ENCODE peak calls at places on chromosomes 13 and 19, in seven cellular contexts. U is astrocyte, S is IMR-90, X is H9, N is PC-3, B is colonic mucosa, K is mammary epithelial cell. A is an unnamed sample.

GRCh38 chr13:100131863-100132574 is 43.1 kb downstream of the PCCA start:
- DNase-seq in S (peak; percentile 96), U (peak; percentile 95), B (no peak), N (peak; percentile 88), K (peak; percentile 89), X (no peak), A (no peak)

GRCh38 chr19:2433854-2434253 is 6.5 kb upstream of the TIMM13 start:
- DNase-seq in U (no peak), B (no peak), K (no peak), N (no peak), X (no peak), S (no peak), A (no peak)

GRCh38 chr19:5665781-5666513 is 14.4 kb downstream of the MICOS13 start:
- DNase-seq in S (peak; percentile 84), K (peak; percentile 48), N (peak; percentile 58), X (no peak), B (no peak), U (peak; percentile 49), A (no peak)

GRCh38 chr13:32255744-32256120 is 59.4 kb downstream of the ZAR1L start:
- DNase-seq in X (no peak), N (peak; percentile 22), S (peak; percentile 76), U (no peak), B (no peak), K (no peak), A (no peak)

GRCh38 chr19:33634361-33635091 is 12.8 kb downstream of the CHST8 start:
- DNase-seq in U (no peak), S (no peak), N (no peak), K (no peak), B (no peak), X (peak; percentile 14), A (no peak)

GRCh38 chr13:60642552-60642951 is 245.5 kb downstream of the TDRD3 start:
- DNase-seq in S (no peak), X (no peak), N (peak; percentile 16), K (no peak), B (no peak), U (no peak), A (no peak)

GRCh38 chr13:26036383-26036782 is 15.4 kb downstream of the SHISA2 start:
- DNase-seq in S (no peak), K (no peak), B (no peak), X (no peak), N (no peak), U (no peak), A (no peak)

GRCh38 chr19:18436651-18437478 is 1.1 kb downstream of the ISYNA1 start:
- DNase-seq in B (peak; percentile 89), X (peak; percentile 93), K (no peak), U (peak; percentile 66), S (peak; percentile 69), N (peak; percentile 38), A (peak; percentile 91)

GRCh38 chr13:34124912-34125311 is 307.0 kb downstream of the RFC3 start:
- DNase-seq in S (no peak), N (peak; percentile 87), B (no peak), U (no peak), K (no peak), X (no peak), A (no peak)

GRCh38 chr19:22610121-22610520 is 24.0 kb upstream of the ZNF492 start:
- DNase-seq in N (no peak), S (no peak), U (no peak), B (no peak), X (no peak), K (no peak), A (no peak)

GRCh38 chr13:26658972-26659371 is 101.5 kb downstream of the WASF3 start:
- DNase-seq in U (no peak), K (no peak), S (no peak), X (no peak), B (no peak), N (no peak), A (no peak)

GRCh38 chr19:52048604-52049493 is at the start of gene ZNF432:
- DNase-seq in S (peak; percentile 91), X (peak; percentile 97), U (peak; percentile 89), N (peak; percentile 94), K (peak; percentile 89), B (peak; percentile 92), A (peak; percentile 90)

GRCh38 chr19:3218037-3218661 is 6.3 kb upstream of the CELF5 start:
- DNase-seq in S (no peak), B (no peak), X (no peak), K (no peak), U (no peak), N (no peak), A (no peak)

GRCh38 chr13:75250526-75251183 is 231.3 kb downstream of the TBC1D4 start:
- DNase-seq in N (no peak), U (peak; percentile 82), X (no peak), K (peak; percentile 53), S (peak; percentile 83), B (no peak), A (no peak)

GRCh38 chr19:2015611-2015950 is at the start of gene BTBD2:
- DNase-seq in K (peak; percentile 44), N (peak; percentile 45), U (peak; percentile 80), S (peak; percentile 84), B (peak; percentile 71), X (no peak), A (peak; percentile 72)

GRCh38 chr13:33931397-33931987 is 113.5 kb downstream of the RFC3 start:
- DNase-seq in K (peak; percentile 43), B (no peak), U (peak; percentile 34), X (no peak), S (peak; percentile 53), N (peak; percentile 75), A (peak; percentile 13)

GRCh38 chr13:111908981-111909380 is 158.0 kb upstream of the SOX1 start:
- DNase-seq in S (no peak), U (no peak), K (no peak), N (no peak), B (peak; percentile 2), X (peak; percentile 15), A (no peak)

GRCh38 chr13:99041788-99042187 is 63.9 kb upstream of the DOCK9 start:
- DNase-seq in B (no peak), X (no peak), U (no peak), S (no peak), K (no peak), N (no peak), A (no peak)

GRCh38 chr13:31862828-31863227 is 123.5 kb downstream of the RXFP2 start:
- DNase-seq in S (no peak), N (no peak), K (no peak), X (no peak), U (no peak), B (no peak), A (no peak)

DNA sequence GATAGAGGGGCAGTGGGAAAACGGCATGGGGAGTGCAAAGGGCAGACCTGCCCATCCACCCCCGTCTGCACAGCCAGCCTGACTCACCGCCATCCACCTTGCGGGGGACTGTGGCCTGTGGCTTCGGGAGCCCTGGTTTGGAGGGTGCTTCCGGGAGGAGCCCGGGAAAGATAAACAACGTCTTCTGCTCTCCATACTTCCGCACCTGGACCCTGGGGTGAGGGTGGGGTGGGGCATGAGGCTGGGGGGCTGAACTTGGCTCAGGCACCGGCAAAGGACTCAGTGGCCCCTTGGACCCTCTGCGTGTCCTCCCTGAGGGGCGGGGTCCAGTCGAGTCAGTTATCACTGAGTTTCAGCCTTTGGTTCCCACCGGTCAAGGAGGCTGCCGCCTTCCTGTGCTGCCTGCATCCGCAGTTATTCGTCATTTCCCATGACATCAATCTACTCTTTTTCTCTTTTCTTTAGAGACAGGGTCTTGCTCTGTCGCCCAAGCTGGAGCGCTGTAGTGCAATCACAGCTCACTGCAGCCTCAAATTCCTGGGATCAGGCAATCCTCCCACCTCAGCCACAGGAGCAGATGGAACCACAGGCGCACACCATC is 3.2 kb downstream of the GPR108 start:
- DNase-seq in X (no peak), N (no peak), S (no peak), U (no peak), B (no peak), K (no peak), A (no peak)
- TF ChIP-seq CTCF in X (no peak), N (no peak), S (no peak), U (no peak), B (no peak), K (no peak), A (no peak)

DNA sequence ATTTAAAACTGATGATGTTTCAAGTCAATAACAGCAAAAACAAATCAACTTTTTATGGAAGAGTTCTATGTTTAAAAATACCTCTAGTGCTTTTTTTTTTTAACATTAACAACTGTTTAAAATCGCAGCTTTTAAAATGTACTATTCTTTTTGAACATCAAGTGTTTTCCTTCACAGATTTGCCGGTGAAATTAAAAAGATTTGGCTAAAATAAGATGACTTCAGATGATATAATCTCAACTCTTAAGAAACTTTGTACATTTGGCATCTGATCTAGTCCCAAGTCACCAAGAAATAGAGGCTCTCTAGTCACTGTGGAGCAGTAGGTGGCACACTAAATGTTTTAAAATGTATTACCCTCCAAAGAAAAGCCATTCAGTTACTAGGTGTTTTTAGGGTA is 5.0 kb downstream of the POU4F1 start:
- DNase-seq in U (no peak), N (no peak), S (no peak), K (no peak), B (no peak), X (no peak), A (no peak)
- H3K27me3 ChIP-seq in U (peaks cover 93% of the 10 kb centered on the region), N (peaks cover 70% of the 10 kb centered on the region), S (peaks cover 88% of the 10 kb centered on the region), K (peaks cover 87% of the 10 kb centered on the region), B (peaks cover 94% of the 10 kb centered on the region), X (peaks cover 82% of the 10 kb centered on the region), A (peaks cover 26% of the 10 kb centered on the region)

DNA sequence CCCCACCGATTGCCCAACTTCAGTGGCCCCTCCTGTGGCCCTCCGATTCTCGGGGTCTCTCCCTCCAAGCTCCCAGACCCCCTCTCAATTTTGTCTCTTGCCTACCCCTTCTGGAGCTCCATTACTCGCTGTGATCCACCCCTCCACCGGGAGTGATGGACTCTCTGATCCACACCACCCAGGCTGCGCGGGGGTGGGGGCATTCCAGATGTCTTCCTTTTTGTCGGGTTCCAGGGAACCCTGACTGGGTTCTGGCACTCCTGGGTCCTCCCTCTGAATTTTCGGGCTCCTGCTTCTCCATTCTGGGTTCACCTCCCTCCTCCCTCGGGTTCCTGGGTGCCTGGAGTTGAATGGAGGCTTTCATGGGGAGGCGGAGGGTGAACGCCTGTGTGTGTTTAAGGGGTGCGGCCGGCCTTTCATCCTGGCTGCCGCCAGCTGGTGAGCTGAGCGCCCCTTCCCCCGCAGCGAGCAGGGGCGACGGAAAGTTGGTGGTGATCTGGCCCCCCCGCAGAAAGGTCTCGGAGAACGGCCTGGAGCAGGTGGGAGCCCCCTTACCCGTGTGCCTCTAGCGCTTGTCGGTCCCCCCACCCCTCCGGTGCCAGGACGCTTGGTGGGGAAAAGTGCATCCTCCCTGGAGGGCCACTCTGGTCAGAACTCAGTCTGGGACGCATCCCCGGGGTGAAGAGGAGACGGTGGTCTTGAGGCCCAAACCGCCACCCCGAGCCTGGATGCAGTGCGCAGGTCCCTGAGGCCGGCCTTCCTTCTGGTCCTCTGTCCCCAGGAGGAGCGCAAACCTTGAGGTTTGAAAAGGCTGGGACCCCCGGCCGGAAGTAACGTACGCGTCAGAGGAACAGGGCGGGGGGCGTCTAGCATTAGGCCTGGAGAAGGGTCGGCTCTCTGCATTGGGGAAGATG is 1.6 kb downstream of the MISP3 start:
- DNase-seq in K (peak; percentile 60), U (no peak), X (no peak), N (peak; percentile 46), B (peak; percentile 80), S (peak; percentile 25), A (peak; percentile 55)
- H3K9ac ChIP-seq in K (peak overlapping the region; percentile 70), U (peak overlapping the region; percentile 65), X (no peak overlapping the region), N (peak overlapping the region; percentile 38), B (peak overlapping the region; percentile 78), S (peak overlapping the region; percentile 57), A (peak overlapping the region; percentile 78)

DNA sequence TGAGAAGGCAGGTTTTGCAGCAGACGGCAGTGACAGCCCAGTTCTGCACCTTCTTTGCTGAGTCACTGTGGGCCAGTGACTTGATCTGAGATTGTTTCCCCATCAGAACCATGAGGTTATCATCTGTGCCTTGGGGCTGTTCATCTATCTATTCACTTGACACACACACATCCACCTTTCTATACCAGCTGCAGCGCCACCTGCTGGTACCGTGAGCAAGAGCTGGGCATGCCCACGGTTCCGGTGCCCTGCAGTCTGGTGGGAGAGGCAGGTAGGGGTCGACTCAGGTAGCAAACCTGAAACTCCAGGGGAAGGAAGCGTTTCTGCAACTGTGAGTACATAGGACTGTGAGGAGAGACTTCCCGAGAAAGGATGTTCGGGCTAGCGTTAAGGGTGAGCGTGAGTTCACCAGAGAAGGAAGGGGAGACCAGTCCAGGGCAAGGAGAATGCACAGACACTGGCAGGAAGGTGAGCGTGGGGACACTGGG is 7.5 kb upstream of the LIN7B start:
- DNase-seq in X (peak; percentile 81), N (peak; percentile 57), U (no peak), K (peak; percentile 32), S (peak; percentile 45), B (peak; percentile 68), A (peak; percentile 69)
- TF ChIP-seq CTCF in X (peak; percentile 94), N (peak; percentile 80), U (peak; percentile 69), K (peak; percentile 95), S (peak; percentile 67), B (peak; percentile 74), A (peak; percentile 91)